ENCODE peak calls at places on chromosomes 3 and 15, in ten cellular contexts. M, R, D, U, Y, B, V, C, W and K are unnamed samples.

GRCh38 chr3:78860567-78860966 is 907.2 kb downstream of the ROBO1 start:
- DNase-seq in D (no peak), B (no peak), V (no peak), Y (no peak), C (no peak), M (no peak), R (no peak), U (no peak), W (no peak), K (no peak)

GRCh38 chr15:31438601-31439265 is 112.1 kb downstream of the KLF13 start:
- DNase-seq in D (no peak), B (no peak), Y (no peak), U (no peak), V (no peak), W (no peak), R (no peak), C (no peak), M (no peak), K (no peak)

GRCh38 chr3:103794656-103795055 is 1359.8 kb downstream of the ZPLD1 start:
- DNase-seq in M (no peak), R (peak), B (no peak), C (peak), D (peak), U (no peak), V (no peak), W (no peak), Y (no peak), K (no peak)

GRCh38 chr3:149390316-149390715 is 12.9 kb upstream of the TM4SF1 start:
- DNase-seq in M (no peak), U (no peak), B (no peak), R (no peak), D (no peak), V (no peak), Y (no peak), C (no peak), W (no peak), K (no peak)

GRCh38 chr3:156449712-156450574 is 105.0 kb downstream of the SSR3 start:
- DNase-seq in U (no peak), C (peak), M (no peak), V (peak), W (peak), B (peak), R (peak), D (peak), Y (no peak), K (peak)

GRCh38 chr3:73669268-73669667 is 44.5 kb upstream of the PDZRN3 start:
- DNase-seq in V (no peak), U (no peak), W (no peak), B (peak), C (no peak), M (no peak), D (no peak), R (no peak), Y (no peak), K (no peak)

GRCh38 chr15:25790003-25790660 is 73.0 kb downstream of the ATP10A start:
- DNase-seq in U (no peak), R (no peak), Y (no peak), D (no peak), M (no peak), B (peak), W (peak), C (no peak), V (no peak), K (no peak)

GRCh38 chr15:59847925-59848415 is 156.1 kb upstream of the FOXB1 start:
- DNase-seq in B (no peak), U (no peak), R (no peak), Y (no peak), D (no peak), C (no peak), W (no peak), M (no peak), V (no peak), K (no peak)

GRCh38 chr3:73432021-73432722 is 192.6 kb downstream of the PDZRN3 start:
- DNase-seq in B (peak), M (no peak), R (peak), D (peak), W (peak), V (peak), C (peak), Y (no peak), U (no peak), K (peak)

GRCh38 chr15:70879386-70879785 is 12.8 kb downstream of the THAP10 start:
- DNase-seq in B (peak), C (peak), M (no peak), U (no peak), D (no peak), Y (no peak), R (no peak), W (peak), V (peak), K (no peak)

GRCh38 chr15:29066310-29066709 is 180.5 kb downstream of the APBA2 start:
- DNase-seq in R (no peak), D (no peak), C (peak), B (no peak), M (no peak), V (no peak), U (no peak), W (no peak), Y (no peak), K (no peak)